ENCODE peak calls at places on chromosomes 1 and 21, in seven cellular contexts. H, O, D, I, V, W and F are unnamed samples.

GRCh38 chr1:235867903-235868469 is 1.3 kb upstream of the LYST start:
- DNase-seq in H (no peak), O (peak; percentile 8), D (peak; percentile 33), I (peak; percentile 26), V (no peak), W (no peak), F (no peak)

GRCh38 chr1:245225267-245225666 is 70.5 kb downstream of the KIF26B start:
- DNase-seq in H (peak; percentile 66), O (no peak), D (no peak), I (no peak), V (no peak), W (no peak), F (no peak)

GRCh38 chr1:109776206-109776835 is 12.6 kb upstream of the EPS8L3 start:
- DNase-seq in H (no peak), O (no peak), D (no peak), I (no peak), V (no peak), W (no peak), F (no peak)

GRCh38 chr1:43786975-43787374 is 79.6 kb downstream of the ST3GAL3 start:
- DNase-seq in H (no peak), O (no peak), D (no peak), I (no peak), V (no peak), W (no peak), F (no peak)

GRCh38 chr1:55887103-55887712 is 672.0 kb upstream of the USP24 start:
- DNase-seq in H (no peak), O (no peak), D (no peak), I (no peak), V (no peak), W (peak; percentile 3), F (no peak)

GRCh38 chr1:193366764-193367507 is 180.5 kb upstream of the B3GALT2 start:
- DNase-seq in H (no peak), O (no peak), D (no peak), I (no peak), V (no peak), W (no peak), F (no peak)

GRCh38 chr1:203152158-203153034 is 23.2 kb downstream of the MYBPH start:
- DNase-seq in H (no peak), O (no peak), D (no peak), I (no peak), V (no peak), W (no peak), F (no peak)

GRCh38 chr1:16617778-16618580 is 4.6 kb upstream of the NBPF1 start:
- DNase-seq in H (no peak), O (no peak), D (no peak), I (no peak), V (no peak), W (no peak), F (no peak)

GRCh38 chr1:226489718-226490440 is 58.7 kb upstream of the STUM start:
- DNase-seq in H (no peak), O (no peak), D (no peak), I (no peak), V (no peak), W (no peak), F (no peak)

GRCh38 chr21:25402134-25402957 is 204.9 kb downstream of the MRPL39 start:
- DNase-seq in H (no peak), O (no peak), D (no peak), I (no peak), V (no peak), W (peak; percentile 19), F (no peak)

GRCh38 chr1:179742291-179742690 is 800 bp upstream of the FAM163A start:
- DNase-seq in H (no peak), O (no peak), D (no peak), I (no peak), V (no peak), W (no peak), F (no peak)

GRCh38 chr1:185534806-185535205 is 199.4 kb upstream of the HMCN1 start:
- DNase-seq in H (no peak), O (no peak), D (no peak), I (no peak), V (no peak), W (no peak), F (no peak)

GRCh38 chr1:62325076-62325475 is 5.8 kb upstream of the KANK4 start:
- DNase-seq in H (no peak), O (no peak), D (no peak), I (no peak), V (peak; percentile 37), W (no peak), F (no peak)

GRCh38 chr1:199857103-199857502 is 170.4 kb upstream of the NR5A2 start:
- DNase-seq in H (no peak), O (no peak), D (no peak), I (no peak), V (no peak), W (no peak), F (no peak)

GRCh38 chr1:202240956-202241355 is 47.4 kb downstream of the LGR6 start:
- DNase-seq in H (no peak), O (no peak), D (no peak), I (no peak), V (no peak), W (no peak), F (no peak)

GRCh38 chr1:145897969-145898368 is 11.9 kb downstream of the ITGA10 start:
- DNase-seq in H (no peak), O (no peak), D (no peak), I (no peak), V (no peak), W (no peak), F (no peak)

GRCh38 chr21:30282850-30283249 is at the start of gene KRTAP24-1:
- DNase-seq in H (no peak), O (no peak), D (no peak), I (no peak), V (no peak), W (no peak), F (no peak)

GRCh38 chr1:117427297-117427696 is 60.0 kb downstream of the MAN1A2 start:
- DNase-seq in H (no peak), O (no peak), D (no peak), I (no peak), V (no peak), W (no peak), F (no peak)

GRCh38 chr1:35173516-35174224 is 19.3 kb downstream of the SFPQ start:
- DNase-seq in H (no peak), O (no peak), D (no peak), I (no peak), V (no peak), W (no peak), F (no peak)

GRCh38 chr1:7538033-7538432 is 233.1 kb upstream of the VAMP3 start:
- DNase-seq in H (peak; percentile 43), O (no peak), D (no peak), I (no peak), V (peak; percentile 10), W (no peak), F (no peak)

GRCh38 chr1:18632218-18632588 is 1.6 kb downstream of the PAX7 start:
- DNase-seq in H (no peak), O (no peak), D (no peak), I (no peak), V (no peak), W (no peak), F (no peak)

GRCh38 chr1:83581747-83582146 is 417.2 kb downstream of the TTLL7 start:
- DNase-seq in H (no peak), O (no peak), D (no peak), I (no peak), V (no peak), W (no peak), F (no peak)

GRCh38 chr1:2205191-2205952 is 10.8 kb upstream of the FAAP20 start:
- DNase-seq in H (no peak), O (peak; percentile 95), D (peak; percentile 93), I (peak; percentile 98), V (peak; percentile 92), W (peak; percentile 82), F (no peak)

GRCh38 chr1:1759456-1760344 is 18.6 kb downstream of the NADK start:
- DNase-seq in H (no peak), O (no peak), D (no peak), I (no peak), V (no peak), W (no peak), F (no peak)

GRCh38 chr1:248849637-248850036 is 9.2 kb downstream of the ZNF692 start:
- DNase-seq in H (no peak), O (no peak), D (no peak), I (no peak), V (no peak), W (no peak), F (no peak)

GRCh38 chr1:107480548-107480947 is 339.7 kb downstream of the NTNG1 start:
- DNase-seq in H (no peak), O (no peak), D (no peak), I (no peak), V (no peak), W (no peak), F (no peak)

GRCh38 chr1:10664251-10664650 is 132.2 kb downstream of the CASZ1 start:
- DNase-seq in H (no peak), O (no peak), D (no peak), I (no peak), V (no peak), W (no peak), F (no peak)

GRCh38 chr1:186775031-186775430 is 53.7 kb upstream of the PLA2G4A start:
- DNase-seq in H (no peak), O (no peak), D (no peak), I (no peak), V (no peak), W (no peak), F (no peak)

GRCh38 chr1:243526180-243526579 is 270.3 kb downstream of the SDCCAG8 start:
- DNase-seq in H (no peak), O (no peak), D (no peak), I (no peak), V (no peak), W (no peak), F (no peak)